ENCODE peak calls at places on chromosomes 5 and 9, in nine cellular contexts. Y is fibroblast of pulmonary artery, I is cardiac fibroblast, U is HFF-Myc, V is NB4, O is heart right ventricle, Q is tibial artery, E is bronchial epithelial cell, L is mucosa of descending colon. B is an unnamed sample.
A peak's percentile ranks its signal among the peaks of the same experiment; 100 is the strongest.

GRCh38 chr5:97181856-97182545 is 1.0 kb downstream of the RIOK2 start:
- DNase-seq in Y (peak; percentile 27), I (peak; percentile 42), U (no peak), V (peak; percentile 23), O (no peak), Q (no peak), E (peak; percentile 72), L (no peak), B (no peak)

GRCh38 chr5:173334808-173335207 is 6.6 kb upstream of the STC2 start:
- DNase-seq in Y (peak; percentile 31), I (peak; percentile 68), U (no peak), V (no peak), O (no peak), Q (no peak), E (no peak), L (no peak), B (no peak)

GRCh38 chr5:142684508-142685031 is 1.3 kb downstream of the FGF1 start:
- DNase-seq in Y (no peak), I (peak; percentile 45), U (no peak), V (no peak), O (no peak), Q (no peak), E (no peak), L (no peak), B (no peak)

GRCh38 chr5:67998709-67999251 is 216.8 kb upstream of the PIK3R1 start:
- DNase-seq in Y (peak; percentile 89), I (peak; percentile 93), U (peak; percentile 71), V (no peak), O (peak; percentile 44), Q (peak; percentile 91), E (peak; percentile 34), L (no peak), B (no peak)

GRCh38 chr9:19998823-19999455 is 210.1 kb upstream of the SLC24A2 start:
- DNase-seq in Y (no peak), I (peak; percentile 68), U (no peak), V (no peak), O (no peak), Q (no peak), E (peak; percentile 46), L (no peak), B (peak; percentile 3)

GRCh38 chr9:3528466-3528865 is 2.7 kb upstream of the RFX3 start:
- DNase-seq in Y (no peak), I (no peak), U (no peak), V (peak; percentile 96), O (no peak), Q (no peak), E (no peak), L (no peak), B (no peak)

GRCh38 chr5:105885266-105885665 is 1785.5 kb downstream of the EFNA5 start:
- DNase-seq in Y (peak; percentile 4), I (peak; percentile 48), U (no peak), V (no peak), O (no peak), Q (no peak), E (peak; percentile 66), L (no peak), B (no peak)

GRCh38 chr9:129382281-129383004 is 204.4 kb upstream of the IER5L start:
- DNase-seq in Y (no peak), I (no peak), U (no peak), V (no peak), O (no peak), Q (no peak), E (no peak), L (no peak), B (no peak)

GRCh38 chr5:97121848-97122247 is 20.6 kb downstream of the LIX1 start:
- DNase-seq in Y (no peak), I (no peak), U (no peak), V (no peak), O (no peak), Q (no peak), E (no peak), L (no peak), B (no peak)

GRCh38 chr5:11261226-11261625 is 500.2 kb upstream of the DAP start:
- DNase-seq in Y (no peak), I (no peak), U (no peak), V (no peak), O (no peak), Q (no peak), E (no peak), L (no peak), B (no peak)

GRCh38 chr9:92019658-92020057 is 69.6 kb upstream of the ROR2 start:
- DNase-seq in Y (no peak), I (no peak), U (no peak), V (no peak), O (no peak), Q (no peak), E (no peak), L (no peak), B (no peak)

GRCh38 chr5:55860268-55860667 is 9.1 kb downstream of the IL31RA start:
- DNase-seq in Y (no peak), I (no peak), U (no peak), V (no peak), O (no peak), Q (no peak), E (no peak), L (no peak), B (no peak)

GRCh38 chr5:54002183-54002770 is 308.1 kb downstream of the ARL15 start:
- DNase-seq in Y (no peak), I (no peak), U (no peak), V (peak; percentile 9), O (no peak), Q (no peak), E (no peak), L (no peak), B (no peak)

GRCh38 chr9:82539126-82539525 is 523.8 kb downstream of the RASEF start:
- DNase-seq in Y (no peak), I (no peak), U (no peak), V (no peak), O (no peak), Q (no peak), E (no peak), L (no peak), B (no peak)

GRCh38 chr5:61496406-61497307 is 164.6 kb downstream of the ZSWIM6 start:
- DNase-seq in Y (peak; percentile 22), I (no peak), U (no peak), V (no peak), O (no peak), Q (no peak), E (no peak), L (no peak), B (no peak)

GRCh38 chr9:677461-678097 is 163.9 kb upstream of the DMRT1 start:
- DNase-seq in Y (no peak), I (peak; percentile 35), U (no peak), V (no peak), O (no peak), Q (no peak), E (peak; percentile 40), L (no peak), B (no peak)

GRCh38 chr9:130222833-130223232 is 42.7 kb upstream of the HMCN2 start:
- DNase-seq in Y (no peak), I (no peak), U (no peak), V (no peak), O (no peak), Q (no peak), E (no peak), L (no peak), B (no peak)

GRCh38 chr9:35599763-35600604 is 5.1 kb upstream of the TESK1 start:
- DNase-seq in Y (no peak), I (peak; percentile 31), U (no peak), V (peak; percentile 67), O (no peak), Q (no peak), E (no peak), L (no peak), B (no peak)

GRCh38 chr9:34686231-34686630 is 4.8 kb downstream of the CCL19 start:
- DNase-seq in Y (no peak), I (peak; percentile 44), U (no peak), V (no peak), O (peak; percentile 21), Q (peak; percentile 61), E (no peak), L (no peak), B (no peak)

GRCh38 chr9:128271112-128271511 is 4.7 kb downstream of the GOLGA2 start:
- DNase-seq in Y (no peak), I (no peak), U (no peak), V (no peak), O (no peak), Q (no peak), E (peak; percentile 89), L (no peak), B (no peak)

GRCh38 chr9:70859694-70860093 is 261.7 kb downstream of the TRPM3 start:
- DNase-seq in Y (no peak), I (no peak), U (no peak), V (no peak), O (no peak), Q (no peak), E (no peak), L (no peak), B (no peak)

GRCh38 chr9:110984890-110985437 is 53.3 kb downstream of the LPAR1 start:
- DNase-seq in Y (no peak), I (no peak), U (no peak), V (no peak), O (no peak), Q (no peak), E (no peak), L (no peak), B (no peak)

GRCh38 chr9:132125361-132125760 is 36.5 kb upstream of the NTNG2 start:
- DNase-seq in Y (no peak), I (no peak), U (no peak), V (no peak), O (no peak), Q (no peak), E (no peak), L (no peak), B (no peak)
- H3K4me3 ChIP-seq in Y (no peak overlapping the region), I (no peak overlapping the region), U (no peak overlapping the region), V (no peak overlapping the region), O (no peak overlapping the region), Q (no peak overlapping the region), E (no peak overlapping the region), L (no peak overlapping the region), B (no peak overlapping the region)

DNA sequence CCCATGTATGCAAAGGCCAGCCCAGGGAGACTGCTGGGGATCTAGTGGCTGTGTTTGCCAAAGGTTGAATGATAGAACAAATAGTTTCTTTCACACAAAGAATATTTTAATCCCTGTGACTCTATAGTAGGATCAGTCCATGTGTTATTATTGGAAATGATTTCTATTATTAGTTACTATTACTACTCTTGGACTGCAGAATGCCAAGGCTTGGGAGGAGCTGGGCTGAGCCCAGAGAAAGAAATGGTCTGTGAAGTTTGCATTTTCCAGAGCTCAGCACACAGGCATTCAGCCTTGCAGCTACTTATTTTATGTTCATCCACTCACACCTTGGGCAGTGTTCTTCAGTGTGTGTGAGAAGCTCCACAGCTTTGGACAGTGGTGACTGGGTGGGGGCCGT is 583.1 kb downstream of the CCDC171 start:
- DNase-seq in Y (no peak), I (no peak), U (no peak), V (no peak), O (no peak), Q (no peak), E (no peak), L (no peak), B (no peak)
- TF ChIP-seq CTCF in Y (no peak), I (no peak), U (no peak), V (no peak), O (no peak), Q (no peak), E (no peak), L (no peak), B (no peak)

GRCh38 chr9:14908221-14909206 is 1.7 kb downstream of the FREM1 start:
- DNase-seq in Y (no peak), I (no peak), U (no peak), V (no peak), O (no peak), Q (no peak), E (no peak), L (no peak), B (no peak)
- H3K4me3 ChIP-seq in Y (no peak overlapping the region), I (no peak overlapping the region), U (no peak overlapping the region), V (no peak overlapping the region), O (peak overlapping the region; percentile 46), Q (peak overlapping the region; percentile 56), E (no peak overlapping the region), L (no peak overlapping the region), B (no peak overlapping the region)

GRCh38 chr9:4674783-4675182 is 4.6 kb upstream of the CDC37L1 start:
- DNase-seq in Y (peak; percentile 61), I (peak; percentile 66), U (peak; percentile 94), V (peak; percentile 34), O (no peak), Q (no peak), E (peak; percentile 74), L (no peak), B (peak; percentile 67)
- TF ChIP-seq CTCF in Y (no peak), I (no peak), U (no peak), V (no peak), O (no peak), Q (no peak), E (no peak), L (no peak), B (no peak)

B was measured in astrocyte of the cerebellum.